ENCODE peak calls at places on chromosomes 5 and 9, in seven cellular contexts. B, J, O, A, Z, G and F are unnamed samples.

GRCh38 chr5:135240283-135240633 is 158.8 kb downstream of the MACROH2A1 start:
- DNase-seq in J (no peak), G (no peak), Z (no peak), A (no peak), O (no peak), B (no peak), F (no peak)

GRCh38 chr5:124649548-124650501 is 96.6 kb downstream of the ZNF608 start:
- DNase-seq in G (peak), J (peak), A (peak), Z (peak), O (peak), B (peak), F (peak)

GRCh38 chr5:173645437-173645807 is 29.0 kb upstream of the BOD1 start:
- DNase-seq in Z (no peak), A (peak), O (no peak), G (no peak), B (no peak), J (peak), F (no peak)

GRCh38 chr5:89037090-89037489 is 154.1 kb upstream of the MEF2C start:
- DNase-seq in J (no peak), B (no peak), Z (no peak), G (no peak), A (peak), O (no peak), F (no peak)

GRCh38 chr9:126756876-126757415 is 47.9 kb upstream of the ZBTB43 start:
- DNase-seq in J (no peak), A (no peak), O (no peak), G (no peak), B (no peak), Z (no peak), F (no peak)

GRCh38 chr9:6557883-6558282 is 87.6 kb downstream of the GLDC start:
- DNase-seq in B (no peak), O (no peak), G (no peak), A (no peak), Z (no peak), J (no peak), F (no peak)

GRCh38 chr5:54362992-54363630 is 52.7 kb upstream of the ARL15 start:
- DNase-seq in J (no peak), G (no peak), A (no peak), O (no peak), Z (no peak), B (no peak), F (no peak)

GRCh38 chr9:110116543-110116885 is 91.4 kb downstream of the C9orf152 start:
- DNase-seq in O (no peak), A (peak), B (no peak), J (no peak), G (no peak), Z (no peak), F (no peak)

GRCh38 chr5:175520321-175520720 is 42.0 kb downstream of the SFXN1 start:
- DNase-seq in B (no peak), A (no peak), G (no peak), O (no peak), J (no peak), Z (no peak), F (no peak)

GRCh38 chr5:90873033-90873517 is 314.5 kb downstream of the ADGRV1 start:
- DNase-seq in O (peak), Z (no peak), J (no peak), G (no peak), B (no peak), A (no peak), F (no peak)

GRCh38 chr9:2966846-2967372 is 123.0 kb upstream of the PUM3 start:
- DNase-seq in A (no peak), Z (no peak), B (no peak), G (no peak), O (no peak), J (no peak), F (no peak)

GRCh38 chr5:138033275-138033808 is 463 bp upstream of the FAM13B start:
- DNase-seq in J (no peak), G (no peak), B (no peak), O (no peak), A (no peak), Z (no peak), F (no peak)

GRCh38 chr5:103475629-103476240 is 86.9 kb downstream of the NUDT12 start:
- DNase-seq in Z (peak), J (no peak), B (peak), G (no peak), O (no peak), A (peak), F (no peak)

GRCh38 chr9:134381671-134382505 is 55.6 kb downstream of the RXRA start:
- DNase-seq in O (peak), A (peak), B (peak), Z (peak), J (peak), G (no peak), F (no peak)
- TF ChIP-seq CTCF in O (peak), A (peak), B (peak), Z (peak), J (peak), G (no peak), F (peak)

GRCh38 chr9:24090566-24090965 is 264.5 kb upstream of the ELAVL2 start:
- DNase-seq in Z (no peak), A (no peak), J (no peak), O (no peak), G (no peak), B (no peak), F (no peak)
- TF ChIP-seq CTCF in Z (no peak), A (no peak), J (no peak), O (no peak), G (no peak), B (no peak), F (no peak)

GRCh38 chr9:10255758-10256157 is 357.0 kb downstream of the PTPRD start:
- DNase-seq in Z (no peak), G (no peak), J (no peak), O (no peak), A (no peak), B (no peak), F (no peak)
- TF ChIP-seq CTCF in Z (no peak), G (no peak), J (no peak), O (no peak), A (no peak), B (no peak), F (no peak)

GRCh38 chr5:43110606-43111170 is 10.0 kb upstream of the ZNF131 start:
- DNase-seq in J (no peak), G (no peak), O (no peak), B (peak), A (peak), Z (no peak), F (no peak)
- TF ChIP-seq CTCF in J (no peak), G (no peak), O (no peak), B (peak), A (peak), Z (no peak), F (peak)

GRCh38 chr9:36637491-36638270 is 65.0 kb downstream of the MELK start:
- DNase-seq in A (peak), O (no peak), J (no peak), B (peak), G (no peak), Z (no peak), F (no peak)

DNA sequence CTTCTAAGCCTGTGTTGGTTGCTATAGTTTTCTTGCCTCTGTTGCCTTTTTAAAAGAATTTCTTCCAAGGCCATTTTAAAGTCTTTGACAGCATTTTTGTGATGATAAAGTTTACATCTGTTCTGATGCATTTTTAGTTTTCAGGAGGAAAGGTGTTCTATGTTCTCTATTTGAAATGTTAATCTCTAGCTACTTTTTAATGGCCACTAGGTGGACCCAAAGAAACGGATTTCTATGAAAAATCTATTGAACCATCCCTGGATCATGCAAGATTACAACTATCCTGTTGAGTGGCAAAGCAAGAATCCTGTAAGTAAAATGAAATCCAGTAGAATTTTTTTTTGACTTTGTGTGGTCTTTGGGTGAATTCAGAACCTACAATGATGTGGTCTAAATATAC is 60.2 kb downstream of the MELK start:
- DNase-seq in A (peak), B (peak), O (no peak), G (no peak), Z (no peak), J (no peak), F (no peak)
- TF ChIP-seq CTCF in A (peak), B (peak), O (peak), G (peak), Z (peak), J (peak), F (peak)

GRCh38 chr5:119943148-119943547 is 313.8 kb downstream of the FAM170A start:
- DNase-seq in G (no peak), B (no peak), A (peak), O (no peak), J (no peak), Z (no peak), F (no peak)
- TF ChIP-seq CTCF in G (no peak), B (peak), A (peak), O (peak), J (peak), Z (no peak), F (no peak)

GRCh38 chr9:113588936-113589335 is 125.4 kb downstream of the RGS3 start:
- DNase-seq in B (no peak), A (no peak), G (no peak), J (peak), O (no peak), Z (no peak), F (peak)

GRCh38 chr9:113589407-113589806 is 125.9 kb downstream of the RGS3 start:
- DNase-seq in J (peak), Z (no peak), G (no peak), B (no peak), A (no peak), O (peak), F (peak)

GRCh38 chr9:113585555-113585954 is 122.0 kb downstream of the RGS3 start:
- DNase-seq in O (no peak), G (no peak), Z (no peak), A (no peak), J (no peak), B (no peak), F (no peak)

GRCh38 chr9:113588242-113588810 is 124.8 kb downstream of the RGS3 start:
- DNase-seq in A (no peak), Z (no peak), J (peak), O (peak), B (no peak), G (no peak), F (no peak)

GRCh38 chr9:113587471-113588031 is 124.0 kb downstream of the RGS3 start:
- DNase-seq in A (peak), O (peak), G (no peak), J (peak), Z (no peak), B (peak), F (no peak)
- TF ChIP-seq CTCF in A (peak), O (no peak), G (no peak), J (peak), Z (no peak), B (peak), F (no peak)